ENCODE peak calls at places on chromosomes 3 and 15, in four cellular contexts. O, H, N and W are unnamed samples.

GRCh38 chr15:29095746-29096145 is 173.9 kb downstream of the NSMCE3 start:
- DNase-seq in O (no peak), H (no peak), N (no peak), W (no peak)

GRCh38 chr3:13419356-13420050 is 619 bp downstream of the NUP210 start:
- DNase-seq in O (no peak), H (peak; percentile 61), N (peak; percentile 22), W (peak; percentile 40)

GRCh38 chr3:17039579-17039978 is 154.8 kb downstream of the PLCL2 start:
- DNase-seq in O (no peak), H (no peak), N (peak; percentile 88), W (no peak)

GRCh38 chr15:72312605-72313447 is 7.1 kb downstream of the CELF6 start:
- DNase-seq in O (peak; percentile 65), H (peak; percentile 88), N (peak; percentile 85), W (peak; percentile 61)

GRCh38 chr15:79425591-79426295 is 6.4 kb upstream of the MINAR1 start:
- DNase-seq in O (no peak), H (no peak), N (no peak), W (no peak)

GRCh38 chr3:129602730-129603560 is 3.5 kb downstream of the PLXND1 start:
- DNase-seq in O (peak; percentile 55), H (peak; percentile 74), N (peak; percentile 96), W (no peak)

GRCh38 chr3:197718904-197719303 is 17.8 kb downstream of the RUBCN start:
- DNase-seq in O (peak; percentile 64), H (no peak), N (peak; percentile 91), W (no peak)

GRCh38 chr3:197353867-197354180 is 55.4 kb upstream of the DLG1 start:
- DNase-seq in O (no peak), H (no peak), N (peak; percentile 48), W (no peak)

GRCh38 chr3:14764331-14765064 is 54.3 kb upstream of the FGD5 start:
- DNase-seq in O (no peak), H (no peak), N (peak; percentile 13), W (no peak)

GRCh38 chr3:62493116-62493801 is 119.9 kb upstream of the FEZF2 start:
- DNase-seq in O (no peak), H (peak; percentile 52), N (peak; percentile 3), W (no peak)

GRCh38 chr3:9248232-9249191 is 934 bp downstream of the SRGAP3 start:
- DNase-seq in O (no peak), H (no peak), N (peak; percentile 36), W (no peak)

GRCh38 chr3:147355104-147355854 is 51.1 kb downstream of the ZIC4 start:
- DNase-seq in O (no peak), H (no peak), N (no peak), W (no peak)
- TF ChIP-seq EZH2 in O (no peak), H (no peak), N (peak; percentile 4), W (no peak)

GRCh38 chr3:157618075-157618760 is 115.0 kb upstream of the VEPH1 start:
- DNase-seq in O (peak; percentile 41), H (peak; percentile 80), N (peak; percentile 73), W (peak; percentile 88)
- TF ChIP-seq EZH2 in O (no peak), H (no peak), N (no peak), W (no peak)

GRCh38 chr15:77738441-77739437 is 106.0 kb upstream of the LINGO1 start:
- DNase-seq in O (no peak), H (peak; percentile 65), N (no peak), W (no peak)
- TF ChIP-seq EZH2 in O (no peak), H (no peak), N (no peak), W (no peak)

GRCh38 chr15:88604381-88604951 is 16.7 kb upstream of the AEN start:
- DNase-seq in O (no peak), H (peak; percentile 63), N (no peak), W (no peak)
- TF ChIP-seq EZH2 in O (no peak), H (no peak), N (no peak), W (no peak)

DNA sequence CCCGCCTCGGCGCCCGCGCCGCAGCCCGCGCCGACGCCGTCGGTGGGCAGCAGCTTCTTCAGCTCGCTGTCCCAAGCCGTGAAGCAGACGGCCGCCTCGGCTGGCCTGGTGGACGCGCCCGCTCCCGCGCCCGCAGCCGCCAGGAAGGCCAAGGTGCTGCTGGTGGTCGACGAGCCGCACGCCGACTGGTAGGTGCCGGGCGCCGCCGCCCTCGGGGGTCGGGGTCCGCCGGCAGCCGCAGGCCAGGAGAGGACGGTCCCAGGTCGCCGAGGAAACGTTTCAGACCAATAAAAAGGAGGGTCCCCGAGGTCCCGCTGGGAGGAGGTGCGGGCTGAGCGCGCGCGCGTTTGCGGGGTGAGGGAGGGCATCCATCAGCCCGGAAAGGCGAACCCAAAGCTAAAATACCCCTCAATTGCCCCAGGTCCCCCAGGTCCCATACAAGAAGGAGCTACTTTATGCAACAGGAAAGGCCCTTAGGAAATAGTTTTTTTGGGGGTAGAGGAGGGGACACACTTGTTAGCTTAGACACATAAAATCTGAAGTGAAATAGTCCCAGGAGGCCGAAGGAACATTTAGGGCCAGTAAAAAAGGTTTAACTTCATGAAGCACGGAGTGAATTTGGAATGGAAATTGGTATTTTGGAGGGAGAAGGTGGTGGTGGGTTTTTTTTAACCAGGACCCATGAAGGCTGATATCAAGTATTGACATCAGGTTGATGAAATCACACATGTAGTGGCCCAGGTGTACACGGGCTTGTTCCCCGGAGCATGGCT is 739 bp downstream of the SYN2 start:
- DNase-seq in O (no peak), H (peak; percentile 54), N (no peak), W (no peak)
- TF ChIP-seq EZH2 in O (no peak), H (no peak), N (peak; percentile 94), W (no peak)

DNA sequence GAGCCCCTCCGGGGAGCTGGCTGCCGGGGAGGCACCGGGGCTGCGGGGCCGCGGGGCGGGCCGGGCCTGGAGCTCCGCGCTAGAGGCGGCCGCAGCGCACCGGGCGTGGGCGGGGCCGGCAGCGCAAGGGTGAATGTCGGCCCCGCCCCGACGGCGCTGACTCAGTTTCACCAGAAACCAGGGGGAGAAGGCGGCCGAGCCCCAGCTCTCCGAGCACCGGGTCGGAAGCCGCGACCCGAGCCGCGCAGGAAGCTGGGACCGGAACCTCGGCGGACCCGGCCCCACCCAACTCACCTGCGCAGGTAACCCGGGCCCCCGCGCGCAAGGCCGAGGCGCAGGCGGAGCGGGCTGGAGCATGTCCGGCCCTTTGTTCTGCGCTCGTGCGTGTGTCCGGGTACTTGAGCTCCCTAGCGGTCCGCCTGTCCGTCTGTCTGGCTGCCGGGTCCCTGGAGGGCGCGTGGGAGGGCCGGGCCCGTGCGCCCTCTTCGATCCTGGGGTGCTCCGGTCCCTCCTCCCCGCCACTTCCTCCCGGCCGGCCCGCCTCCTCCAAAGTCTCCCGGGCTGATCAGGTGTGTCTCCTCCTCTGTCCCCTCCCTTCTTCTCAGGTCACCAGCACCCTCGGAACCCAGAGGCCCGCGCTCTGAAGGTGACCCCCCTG is at the start of gene SPINT1:
- DNase-seq in O (no peak), H (peak; percentile 74), N (peak; percentile 41), W (peak; percentile 47)
- TF ChIP-seq EZH2 in O (no peak), H (no peak), N (no peak), W (no peak)

DNA sequence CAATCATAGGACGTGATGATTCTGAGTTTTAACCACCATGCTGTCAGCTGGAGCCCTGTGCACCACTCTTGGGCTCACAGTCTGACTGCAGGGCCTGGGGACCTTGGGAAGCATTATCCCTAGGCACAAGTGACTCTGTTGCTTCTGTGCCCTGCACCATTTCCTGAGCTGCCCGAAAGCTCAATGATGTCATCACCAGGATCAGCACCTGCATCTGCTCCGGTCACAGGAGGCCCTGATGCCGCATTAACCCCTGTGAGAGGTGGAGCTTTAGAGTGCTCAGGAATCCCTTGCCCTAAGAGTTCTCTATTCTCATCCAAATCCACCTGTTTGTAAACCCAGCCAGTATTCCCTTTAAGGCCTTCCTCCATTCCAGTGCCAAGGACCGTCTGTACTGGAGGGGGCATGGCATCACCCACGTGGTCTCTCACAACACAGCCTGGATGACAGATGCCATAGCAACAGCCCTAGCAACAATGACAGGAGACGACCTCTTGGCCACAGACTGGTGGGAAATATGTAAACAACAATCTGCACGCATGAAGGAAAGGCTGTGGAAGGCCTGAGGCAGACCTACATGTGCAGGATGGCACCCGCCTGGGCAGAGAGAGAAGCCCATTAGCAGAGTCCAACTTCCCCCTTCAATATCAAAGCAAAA is 37.9 kb downstream of the NTRK3 start:
- DNase-seq in O (no peak), H (no peak), N (no peak), W (peak; percentile 9)
- TF ChIP-seq EZH2 in O (no peak), H (no peak), N (no peak), W (no peak)

GRCh38 chr3:138945646-138946553 is 1.0 kb downstream of the FOXL2 start:
- DNase-seq in O (no peak), H (peak; percentile 68), N (peak; percentile 80), W (no peak)
- TF ChIP-seq EZH2 in O (no peak), H (peak; percentile 76), N (peak; percentile 43), W (no peak)

GRCh38 chr15:74240897-74241614 is 4.9 kb downstream of the CCDC33 start:
- DNase-seq in O (no peak), H (no peak), N (no peak), W (no peak)

GRCh38 chr15:74238984-74239645 is 3.0 kb downstream of the CCDC33 start:
- DNase-seq in O (no peak), H (no peak), N (no peak), W (no peak)

GRCh38 chr15:74243431-74243830 is 7.3 kb downstream of the CCDC33 start:
- DNase-seq in O (no peak), H (no peak), N (no peak), W (no peak)

GRCh38 chr15:74242296-74242929 is 6.3 kb downstream of the CCDC33 start:
- DNase-seq in O (peak; percentile 6), H (no peak), N (peak; percentile 71), W (no peak)

GRCh38 chr15:74240002-74240568 is 4.0 kb downstream of the CCDC33 start:
- DNase-seq in O (peak; percentile 40), H (peak; percentile 47), N (peak; percentile 86), W (no peak)
- TF ChIP-seq EZH2 in O (no peak), H (no peak), N (no peak), W (no peak)

GRCh38 chr3:123449092-123449985 is 449 bp upstream of the ADCY5 start:
- DNase-seq in O (no peak), H (peak; percentile 66), N (peak; percentile 50), W (peak; percentile 7)
- TF ChIP-seq EZH2 in O (no peak), H (no peak), N (no peak), W (no peak)